ENCODE peak calls at places on chromosomes 16 and 17, in four cellular contexts. One of them, this sample, is unnamed.

GRCh38 chr16:50448522-50448921 is 79.7 kb upstream of the BRD7 start:
- DNase-seq in Peyer's patch: no peak
- DNase-seq in IMR-90: no peak
- DNase-seq in esophagus muscularis mucosa: no peak
- DNase-seq in this sample: no peak

GRCh38 chr17:5769936-5770335 is 185.6 kb upstream of the NLRP1 start:
- DNase-seq in Peyer's patch: no peak
- DNase-seq in esophagus muscularis mucosa: no peak
- DNase-seq in IMR-90: no peak
- DNase-seq in this sample: no peak

GRCh38 chr17:1997146-1997586 is 28.0 kb downstream of the RTN4RL1 start:
- DNase-seq in Peyer's patch: no peak
- DNase-seq in IMR-90: no peak
- DNase-seq in esophagus muscularis mucosa: no peak
- DNase-seq in this sample: no peak

GRCh38 chr16:57606847-57607501 is 21.5 kb upstream of the ADGRG1 start:
- DNase-seq in esophagus muscularis mucosa: no peak
- DNase-seq in IMR-90: no peak
- DNase-seq in Peyer's patch: no peak
- DNase-seq in this sample: peak

GRCh38 chr17:29378495-29378894 is 11.7 kb upstream of the TAOK1 start:
- DNase-seq in Peyer's patch: no peak
- DNase-seq in IMR-90: no peak
- DNase-seq in esophagus muscularis mucosa: no peak
- DNase-seq in this sample: no peak

GRCh38 chr16:49592507-49593422 is 219.2 kb downstream of the C16orf78 start:
- DNase-seq in Peyer's patch: peak
- DNase-seq in esophagus muscularis mucosa: no peak
- DNase-seq in IMR-90: peak
- DNase-seq in this sample: no peak

GRCh38 chr17:17841620-17842025 is 4.8 kb upstream of the SREBF1 start:
- DNase-seq in esophagus muscularis mucosa: no peak
- DNase-seq in IMR-90: no peak
- DNase-seq in Peyer's patch: no peak
- DNase-seq in this sample: peak

GRCh38 chr17:8188408-8188839 is 1.6 kb downstream of the BORCS6 start:
- DNase-seq in esophagus muscularis mucosa: no peak
- DNase-seq in IMR-90: no peak
- DNase-seq in Peyer's patch: peak
- DNase-seq in this sample: peak

GRCh38 chr17:8904686-8905085 is 37.2 kb upstream of the PIK3R6 start:
- DNase-seq in IMR-90: no peak
- DNase-seq in Peyer's patch: peak
- DNase-seq in esophagus muscularis mucosa: peak
- DNase-seq in this sample: no peak

GRCh38 chr17:75341784-75342183 is 52.6 kb upstream of the SLC25A19 start:
- DNase-seq in esophagus muscularis mucosa: no peak
- DNase-seq in Peyer's patch: peak
- DNase-seq in IMR-90: no peak
- DNase-seq in this sample: no peak

GRCh38 chr17:7404737-7405412 is 978 bp upstream of the TMEM256 start:
- DNase-seq in Peyer's patch: no peak
- DNase-seq in esophagus muscularis mucosa: peak
- DNase-seq in IMR-90: no peak
- DNase-seq in this sample: peak

GRCh38 chr16:1495281-1496262 is 2.4 kb downstream of the TELO2 start:
- DNase-seq in IMR-90: no peak
- DNase-seq in Peyer's patch: no peak
- DNase-seq in esophagus muscularis mucosa: no peak
- DNase-seq in this sample: no peak

GRCh38 chr16:23491490-23492391 is 18.6 kb downstream of the GGA2 start:
- DNase-seq in esophagus muscularis mucosa: no peak
- DNase-seq in IMR-90: peak
- DNase-seq in Peyer's patch: no peak
- DNase-seq in this sample: no peak

GRCh38 chr16:23518435-23518891 is 8.2 kb upstream of the GGA2 start:
- DNase-seq in esophagus muscularis mucosa: no peak
- DNase-seq in IMR-90: peak
- DNase-seq in Peyer's patch: peak
- DNase-seq in this sample: no peak

GRCh38 chr17:1153795-1154546 is 25.8 kb downstream of the ABR start:
- DNase-seq in esophagus muscularis mucosa: no peak
- DNase-seq in IMR-90: peak
- DNase-seq in Peyer's patch: no peak
- DNase-seq in this sample: peak

GRCh38 chr16:22296225-22297113 is 740 bp upstream of the POLR3E start:
- DNase-seq in IMR-90: no peak
- DNase-seq in Peyer's patch: no peak
- DNase-seq in esophagus muscularis mucosa: no peak
- DNase-seq in this sample: no peak

GRCh38 chr16:80607204-80607603 is 66.4 kb downstream of the DYNLRB2 start:
- DNase-seq in Peyer's patch: no peak
- DNase-seq in esophagus muscularis mucosa: no peak
- DNase-seq in IMR-90: no peak
- DNase-seq in this sample: no peak

GRCh38 chr17:9645858-9646555 is 690 bp downstream of the USP43 start:
- DNase-seq in IMR-90: no peak
- DNase-seq in Peyer's patch: no peak
- DNase-seq in esophagus muscularis mucosa: no peak
- DNase-seq in this sample: peak

GRCh38 chr17:804541-805435 is 22.6 kb downstream of the MRM3 start:
- DNase-seq in esophagus muscularis mucosa: no peak
- DNase-seq in Peyer's patch: no peak
- DNase-seq in IMR-90: no peak
- DNase-seq in this sample: no peak

GRCh38 chr17:49565948-49566491 is 9.7 kb upstream of the NXPH3 start:
- DNase-seq in esophagus muscularis mucosa: peak
- DNase-seq in Peyer's patch: peak
- DNase-seq in IMR-90: no peak
- DNase-seq in this sample: peak

GRCh38 chr16:51755039-51755501 is 604.0 kb upstream of the SALL1 start:
- DNase-seq in esophagus muscularis mucosa: no peak
- DNase-seq in IMR-90: no peak
- DNase-seq in Peyer's patch: no peak
- DNase-seq in this sample: no peak

GRCh38 chr16:21265104-21265825 is 12.8 kb downstream of the CRYM start:
- DNase-seq in esophagus muscularis mucosa: peak
- DNase-seq in IMR-90: no peak
- DNase-seq in Peyer's patch: no peak
- DNase-seq in this sample: no peak
- H3K27ac ChIP-seq in esophagus muscularis mucosa: no peak
- H3K27ac ChIP-seq in IMR-90: no peak
- H3K27ac ChIP-seq in Peyer's patch: no peak
- H3K27ac ChIP-seq in this sample: peak

DNA sequence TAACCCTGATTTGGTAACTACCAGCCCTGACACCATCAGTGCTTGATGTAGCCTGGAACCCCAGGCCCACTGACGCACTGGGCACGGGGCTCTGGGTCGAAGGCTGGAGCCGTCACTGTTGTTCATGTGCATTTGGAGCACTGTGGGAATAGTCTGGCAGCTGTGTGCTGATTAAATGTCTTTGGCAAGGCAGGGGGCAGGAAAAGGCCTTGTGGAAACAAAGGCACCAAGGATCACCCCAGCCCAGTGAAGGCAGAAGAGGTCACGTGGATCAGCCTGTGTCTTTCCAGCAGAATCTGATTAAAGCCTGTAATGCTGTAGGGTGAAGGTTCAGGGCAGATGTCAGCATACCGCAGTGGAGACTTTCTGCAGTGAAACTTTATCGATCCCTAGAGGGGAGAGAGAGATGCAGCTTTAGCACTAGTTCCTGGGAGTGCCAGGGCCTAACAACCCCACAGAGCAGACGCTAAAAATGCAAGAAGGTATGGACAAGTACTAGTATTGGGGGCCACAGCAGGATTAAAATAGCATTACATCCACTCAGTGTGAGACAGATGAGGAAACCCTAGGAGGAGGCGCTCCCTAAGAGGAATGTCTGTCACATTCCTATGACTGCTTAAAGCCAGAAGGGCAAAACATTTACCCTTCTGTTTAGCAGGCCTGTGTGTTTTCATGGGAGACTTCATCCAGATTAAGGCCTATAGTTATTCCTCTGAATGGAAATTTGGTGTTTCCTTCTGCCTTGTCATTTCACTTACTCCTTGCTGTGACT is 9.7 kb downstream of the ZNHIT3 start:
- DNase-seq in Peyer's patch: no peak
- DNase-seq in IMR-90: peak
- DNase-seq in esophagus muscularis mucosa: no peak
- DNase-seq in this sample: no peak
- TF ChIP-seq POLR2A in Peyer's patch: no peak
- TF ChIP-seq POLR2A in IMR-90: no peak
- TF ChIP-seq POLR2A in esophagus muscularis mucosa: no peak
- TF ChIP-seq POLR2A in this sample: no peak

GRCh38 chr16:87441886-87442580 is 49.9 kb downstream of the MAP1LC3B start:
- DNase-seq in esophagus muscularis mucosa: no peak
- DNase-seq in Peyer's patch: no peak
- DNase-seq in IMR-90: peak
- DNase-seq in this sample: no peak

GRCh38 chr16:87437327-87437726 is 45.2 kb downstream of the MAP1LC3B start:
- DNase-seq in Peyer's patch: no peak
- DNase-seq in esophagus muscularis mucosa: no peak
- DNase-seq in IMR-90: no peak
- DNase-seq in this sample: no peak

GRCh38 chr16:87437911-87438610 is 45.9 kb downstream of the MAP1LC3B start:
- DNase-seq in IMR-90: peak
- DNase-seq in esophagus muscularis mucosa: no peak
- DNase-seq in Peyer's patch: no peak
- DNase-seq in this sample: no peak

GRCh38 chr16:87438611-87438985 is 46.5 kb downstream of the MAP1LC3B start:
- DNase-seq in esophagus muscularis mucosa: no peak
- DNase-seq in Peyer's patch: no peak
- DNase-seq in IMR-90: no peak
- DNase-seq in this sample: no peak

DNA sequence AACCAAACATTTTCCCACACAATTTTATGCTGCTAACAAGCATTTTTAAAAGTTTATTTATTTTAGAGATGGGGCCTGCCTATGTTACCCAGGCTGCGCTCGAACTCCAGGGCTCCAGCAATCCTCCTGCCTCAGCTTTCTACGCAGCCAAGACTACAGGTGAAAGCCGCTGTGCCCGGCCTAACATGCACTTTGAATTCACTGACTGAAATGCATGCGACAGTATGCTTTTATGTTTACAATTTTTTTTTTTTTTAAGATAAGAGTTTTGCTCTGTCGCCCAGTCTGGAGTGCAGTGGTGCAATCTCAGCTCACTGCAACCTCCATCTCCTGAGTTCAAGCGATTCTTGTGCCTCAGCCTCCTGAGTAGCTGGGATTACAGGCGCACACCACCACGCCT is 47.8 kb downstream of the MAP1LC3B start:
- DNase-seq in IMR-90: no peak
- DNase-seq in esophagus muscularis mucosa: no peak
- DNase-seq in Peyer's patch: no peak
- DNase-seq in this sample: no peak
- H3K27ac ChIP-seq in IMR-90: no peak
- H3K27ac ChIP-seq in esophagus muscularis mucosa: no peak
- H3K27ac ChIP-seq in Peyer's patch: no peak
- H3K27ac ChIP-seq in this sample: no peak

GRCh38 chr17:28320215-28321061 is 1.4 kb downstream of the TMEM97 start:
- DNase-seq in IMR-90: no peak
- DNase-seq in esophagus muscularis mucosa: no peak
- DNase-seq in Peyer's patch: no peak
- DNase-seq in this sample: no peak

GRCh38 chr17:28318759-28319660 is at the start of gene TMEM97:
- DNase-seq in IMR-90: peak
- DNase-seq in esophagus muscularis mucosa: peak
- DNase-seq in Peyer's patch: peak
- DNase-seq in this sample: peak

GRCh38 chr17:28315846-28316705 is 2.9 kb upstream of the TMEM97 start:
- DNase-seq in IMR-90: no peak
- DNase-seq in Peyer's patch: no peak
- DNase-seq in esophagus muscularis mucosa: no peak
- DNase-seq in this sample: no peak

GRCh38 chr17:28317099-28317964 is 1.7 kb upstream of the TMEM97 start:
- DNase-seq in IMR-90: no peak
- DNase-seq in esophagus muscularis mucosa: no peak
- DNase-seq in Peyer's patch: no peak
- DNase-seq in this sample: no peak

GRCh38 chr17:28317965-28318758 is 838 bp upstream of the TMEM97 start:
- DNase-seq in IMR-90: no peak
- DNase-seq in esophagus muscularis mucosa: no peak
- DNase-seq in Peyer's patch: no peak
- DNase-seq in this sample: no peak
- TF ChIP-seq POLR2A in IMR-90: no peak
- TF ChIP-seq POLR2A in esophagus muscularis mucosa: no peak
- TF ChIP-seq POLR2A in Peyer's patch: no peak
- TF ChIP-seq POLR2A in this sample: no peak

GRCh38 chr17:76793775-76794174 is 55.9 kb downstream of the MFSD11 start:
- DNase-seq in IMR-90: peak
- DNase-seq in Peyer's patch: no peak
- DNase-seq in esophagus muscularis mucosa: no peak
- DNase-seq in this sample: no peak

GRCh38 chr17:76791053-76791980 is 53.4 kb downstream of the MFSD11 start:
- DNase-seq in esophagus muscularis mucosa: no peak
- DNase-seq in IMR-90: peak
- DNase-seq in Peyer's patch: peak
- DNase-seq in this sample: no peak

GRCh38 chr17:76784926-76785325 is 47.0 kb downstream of the MFSD11 start:
- DNase-seq in esophagus muscularis mucosa: no peak
- DNase-seq in Peyer's patch: no peak
- DNase-seq in IMR-90: no peak
- DNase-seq in this sample: no peak

GRCh38 chr17:76792348-76792747 is 54.4 kb downstream of the MFSD11 start:
- DNase-seq in esophagus muscularis mucosa: no peak
- DNase-seq in IMR-90: no peak
- DNase-seq in Peyer's patch: no peak
- DNase-seq in this sample: no peak

DNA sequence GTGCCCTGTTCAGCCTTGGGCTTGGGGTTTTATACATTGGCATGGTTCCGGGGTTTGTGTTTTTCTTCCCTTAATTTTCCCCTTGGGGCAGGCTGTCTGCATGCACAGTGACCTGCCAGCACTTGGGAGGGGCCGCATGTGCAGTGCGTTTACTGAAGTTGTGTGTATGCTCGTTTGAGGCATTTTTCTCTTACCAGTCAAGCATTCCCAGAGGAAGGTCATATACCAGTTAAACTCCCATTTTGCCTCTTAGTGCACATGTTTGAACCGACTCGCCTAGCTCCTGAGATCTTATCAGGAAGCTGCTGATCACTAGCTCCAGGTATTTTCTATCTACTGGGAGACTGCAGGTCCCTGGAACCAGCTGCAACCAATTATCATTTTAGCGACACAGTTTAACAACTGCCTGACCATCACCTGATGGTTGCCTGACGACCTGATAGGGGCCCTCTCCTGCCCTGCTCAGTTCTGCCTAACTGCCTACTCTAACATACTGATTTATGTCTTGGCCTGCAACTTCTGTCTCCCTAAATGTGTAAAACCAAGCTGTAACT is 51.4 kb downstream of the MFSD11 start:
- DNase-seq in IMR-90: no peak
- DNase-seq in esophagus muscularis mucosa: no peak
- DNase-seq in Peyer's patch: no peak
- DNase-seq in this sample: no peak
- H3K27ac ChIP-seq in IMR-90: no peak
- H3K27ac ChIP-seq in esophagus muscularis mucosa: no peak
- H3K27ac ChIP-seq in Peyer's patch: no peak
- H3K27ac ChIP-seq in this sample: no peak

GRCh38 chr16:30761928-30762902 is at the start of the genes CFAP119 and RNF40:
- DNase-seq in Peyer's patch: peak
- DNase-seq in IMR-90: peak
- DNase-seq in esophagus muscularis mucosa: peak
- DNase-seq in this sample: peak
- TF ChIP-seq POLR2A in Peyer's patch: peak
- TF ChIP-seq POLR2A in IMR-90: peak
- TF ChIP-seq POLR2A in esophagus muscularis mucosa: peak
- TF ChIP-seq POLR2A in this sample: peak

GRCh38 chr17:34199932-34200534 is 55.1 kb upstream of the CCL2 start:
- DNase-seq in IMR-90: peak
- DNase-seq in Peyer's patch: peak
- DNase-seq in esophagus muscularis mucosa: peak
- DNase-seq in this sample: peak
- H3K27ac ChIP-seq in IMR-90: no peak
- H3K27ac ChIP-seq in Peyer's patch: no peak
- H3K27ac ChIP-seq in esophagus muscularis mucosa: no peak
- H3K27ac ChIP-seq in this sample: no peak

This sample was measured in heart left ventricle.